ENCODE peak calls at places on chromosomes 13 and 19, in six cellular contexts. F is brain microvascular endothelial cell, E is fibroblast of lung, R is Peyer's patch, D is breast epithelium, J is endothelial cell of umbilical vein. L is an unnamed sample.

GRCh38 chr19:54325194-54325621 is 12.2 kb upstream of the LILRA5 start:
- DNase-seq in F (peak; percentile 31), E (no peak), R (no peak), D (no peak), J (peak; percentile 51), L (no peak)

GRCh38 chr13:78732445-78733017 is 73.6 kb upstream of the OBI1 start:
- DNase-seq in F (no peak), E (no peak), R (no peak), D (no peak), J (no peak), L (no peak)

GRCh38 chr13:42544246-42544915 is 29.6 kb upstream of the TNFSF11 start:
- DNase-seq in F (no peak), E (peak; percentile 19), R (no peak), D (no peak), J (no peak), L (no peak)

GRCh38 chr19:13881231-13881691 is 4.3 kb downstream of the NANOS3 start:
- DNase-seq in F (no peak), E (peak; percentile 72), R (no peak), D (no peak), J (no peak), L (peak; percentile 48)

GRCh38 chr19:49855277-49855675 is 4.3 kb downstream of the PTOV1 start:
- DNase-seq in F (no peak), E (no peak), R (peak; percentile 45), D (no peak), J (no peak), L (no peak)

GRCh38 chr13:23558675-23559536 is 11.3 kb upstream of the TNFRSF19 start:
- DNase-seq in F (peak; percentile 83), E (peak; percentile 92), R (no peak), D (no peak), J (peak; percentile 69), L (no peak)

GRCh38 chr19:48565090-48565489 is 13.1 kb downstream of the SULT2B1 start:
- DNase-seq in F (peak; percentile 45), E (peak; percentile 46), R (no peak), D (no peak), J (no peak), L (no peak)

GRCh38 chr13:109203587-109203986 is 574.2 kb downstream of the MYO16 start:
- DNase-seq in F (no peak), E (no peak), R (no peak), D (no peak), J (no peak), L (no peak)

GRCh38 chr19:4866595-4867424 is 657 bp downstream of the PLIN3 start:
- DNase-seq in F (no peak), E (peak; percentile 48), R (peak; percentile 75), D (peak; percentile 67), J (peak; percentile 55), L (peak; percentile 71)

GRCh38 chr13:20721454-20722357 is 18.2 kb downstream of the IL17D start:
- DNase-seq in F (peak; percentile 72), E (peak; percentile 66), R (no peak), D (no peak), J (peak; percentile 68), L (peak; percentile 49)

GRCh38 chr13:112770504-112770903 is 80.7 kb downstream of the ATP11A start:
- DNase-seq in F (no peak), E (no peak), R (no peak), D (no peak), J (no peak), L (no peak)

GRCh38 chr13:21894703-21895699 is 224.1 kb downstream of the FGF9 start:
- DNase-seq in F (no peak), E (no peak), R (peak; percentile 73), D (no peak), J (no peak), L (no peak)

GRCh38 chr19:4456566-4456842 is 1.1 kb downstream of the UBXN6 start:
- DNase-seq in F (peak; percentile 52), E (peak; percentile 72), R (no peak), D (no peak), J (peak; percentile 63), L (no peak)

GRCh38 chr13:94662274-94662945 is 49.9 kb downstream of the SOX21 start:
- DNase-seq in F (no peak), E (no peak), R (no peak), D (no peak), J (no peak), L (no peak)

GRCh38 chr19:30719991-30720329 is 347.8 kb downstream of the ZNF536 start:
- DNase-seq in F (no peak), E (no peak), R (no peak), D (no peak), J (no peak), L (no peak)

GRCh38 chr19:7562646-7563393 is 27.3 kb downstream of the PNPLA6 start:
- DNase-seq in F (no peak), E (no peak), R (no peak), D (no peak), J (no peak), L (no peak)

DNA sequence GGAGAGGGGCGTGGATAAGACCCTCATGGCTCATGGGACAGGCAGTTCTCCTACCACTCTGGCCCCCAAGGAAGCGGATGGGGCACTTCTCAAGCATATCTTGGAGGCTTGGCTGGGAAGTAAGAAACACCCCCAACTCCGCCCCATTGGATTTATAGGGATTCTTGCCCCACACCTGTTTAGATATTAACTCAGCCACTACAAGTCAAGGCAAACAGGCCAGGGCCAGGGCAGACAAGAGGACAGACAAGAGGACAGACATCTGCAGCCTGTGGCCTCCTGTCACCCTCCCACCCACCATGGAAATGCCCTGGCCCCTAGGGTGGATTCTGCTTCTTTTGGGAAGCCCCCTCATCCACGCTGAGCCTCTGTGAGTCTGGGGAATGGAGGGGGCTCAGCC is 24.1 kb downstream of the RDH8 start:
- DNase-seq in F (no peak), E (no peak), R (no peak), D (no peak), J (no peak), L (no peak)
- H3K36me3 ChIP-seq in F (no peaks in the 10 kb centered on the region), E (no peaks in the 10 kb centered on the region), R (no peaks in the 10 kb centered on the region), D (no peaks in the 10 kb centered on the region), J (no peaks in the 10 kb centered on the region), L (no peaks in the 10 kb centered on the region)

DNA sequence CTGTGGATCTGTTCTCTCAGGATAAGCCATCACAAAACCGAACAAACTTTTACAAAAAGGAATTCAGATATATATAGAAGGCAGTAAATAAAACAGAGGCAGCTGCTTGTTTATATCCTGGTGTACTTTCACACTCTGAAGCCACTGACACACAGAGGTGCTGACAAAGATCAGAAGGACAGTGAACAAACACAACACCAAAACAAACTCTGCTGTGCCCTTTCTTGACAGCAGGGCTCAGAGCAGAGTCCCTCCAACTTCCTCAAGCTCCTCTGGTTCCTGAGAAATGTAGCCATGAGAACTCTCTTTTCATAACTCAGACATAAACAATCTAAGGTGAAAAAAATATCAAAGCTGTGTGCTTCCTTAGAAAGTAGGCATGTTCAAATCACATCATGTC is 1052.8 kb upstream of the SPRY2 start:
- DNase-seq in F (no peak), E (no peak), R (no peak), D (no peak), J (no peak), L (peak; percentile 27)
- TF ChIP-seq CTCF in F (no peak), E (no peak), R (no peak), D (no peak), J (no peak), L (no peak)

GRCh38 chr19:17061691-17062090 is 13.6 kb downstream of the HAUS8 start:
- DNase-seq in F (no peak), E (no peak), R (no peak), D (no peak), J (no peak), L (peak; percentile 77)
- H3K36me3 ChIP-seq in F (peaks cover 16% of the 10 kb centered on the region), E (peaks cover 2% of the 10 kb centered on the region), R (peaks cover 23% of the 10 kb centered on the region), D (peaks cover 13% of the 10 kb centered on the region), J (peaks cover 4% of the 10 kb centered on the region), L (peaks cover 4% of the 10 kb centered on the region)

GRCh38 chr19:8697671-8698432 is 743 bp downstream of the ACTL9 start:
- DNase-seq in F (no peak), E (no peak), R (no peak), D (no peak), J (no peak), L (no peak)
- TF ChIP-seq CTCF in F (no peak), E (no peak), R (no peak), D (no peak), J (peak; percentile 15), L (no peak)

GRCh38 chr13:100513987-100514670 is 74.5 kb downstream of the GGACT start:
- DNase-seq in F (no peak), E (peak; percentile 27), R (no peak), D (no peak), J (no peak), L (no peak)
- H3K36me3 ChIP-seq in F (no peaks in the 10 kb centered on the region), E (no peaks in the 10 kb centered on the region), R (no peaks in the 10 kb centered on the region), D (no peaks in the 10 kb centered on the region), J (no peaks in the 10 kb centered on the region), L (no peaks in the 10 kb centered on the region)

L was measured in mucosa of descending colon.